ENCODE peak calls at places on chromosomes 1 and 21, in ten cellular contexts. One of them, this sample, is unnamed.

GRCh38 chr1:39394598-39394997 is 96.8 kb upstream of the BMP8A start:
- DNase-seq in mesenchymal stem cell: no peak
- DNase-seq in OCI-LY7: peak
- DNase-seq in mesendoderm: peak
- DNase-seq in IMR-90: no peak
- DNase-seq in thoracic aorta: no peak
- DNase-seq in dorsolateral prefrontal cortex: no peak
- DNase-seq in GM23338: no peak
- DNase-seq in mammary epithelial cell: peak
- DNase-seq in RWPE1: peak
- DNase-seq in this sample: peak

GRCh38 chr21:37082856-37083611 is 10.0 kb downstream of the TTC3 start:
- DNase-seq in thoracic aorta: no peak
- DNase-seq in mammary epithelial cell: no peak
- DNase-seq in dorsolateral prefrontal cortex: no peak
- DNase-seq in RWPE1: no peak
- DNase-seq in mesendoderm: no peak
- DNase-seq in GM23338: no peak
- DNase-seq in OCI-LY7: no peak
- DNase-seq in IMR-90: no peak
- DNase-seq in mesenchymal stem cell: no peak
- DNase-seq in this sample: no peak

GRCh38 chr1:115105836-115106235 is 16.5 kb upstream of the TSPAN2 start:
- DNase-seq in thoracic aorta: no peak
- DNase-seq in RWPE1: no peak
- DNase-seq in OCI-LY7: no peak
- DNase-seq in GM23338: no peak
- DNase-seq in mesendoderm: no peak
- DNase-seq in mammary epithelial cell: no peak
- DNase-seq in mesenchymal stem cell: no peak
- DNase-seq in IMR-90: no peak
- DNase-seq in dorsolateral prefrontal cortex: no peak
- DNase-seq in this sample: no peak

GRCh38 chr1:165647517-165647916 is 16.5 kb downstream of the MGST3 start:
- DNase-seq in thoracic aorta: no peak
- DNase-seq in RWPE1: no peak
- DNase-seq in mesendoderm: no peak
- DNase-seq in mammary epithelial cell: no peak
- DNase-seq in OCI-LY7: no peak
- DNase-seq in dorsolateral prefrontal cortex: no peak
- DNase-seq in IMR-90: no peak
- DNase-seq in GM23338: no peak
- DNase-seq in mesenchymal stem cell: no peak
- DNase-seq in this sample: no peak

GRCh38 chr1:29022615-29023014 is 101.1 kb downstream of the TMEM200B start:
- DNase-seq in dorsolateral prefrontal cortex: no peak
- DNase-seq in mesendoderm: no peak
- DNase-seq in thoracic aorta: no peak
- DNase-seq in GM23338: no peak
- DNase-seq in mesenchymal stem cell: no peak
- DNase-seq in IMR-90: no peak
- DNase-seq in mammary epithelial cell: no peak
- DNase-seq in OCI-LY7: no peak
- DNase-seq in RWPE1: no peak
- DNase-seq in this sample: no peak

GRCh38 chr1:29331731-29332130 is 95.4 kb downstream of the PTPRU start:
- DNase-seq in mesenchymal stem cell: no peak
- DNase-seq in IMR-90: no peak
- DNase-seq in thoracic aorta: no peak
- DNase-seq in mammary epithelial cell: no peak
- DNase-seq in mesendoderm: no peak
- DNase-seq in RWPE1: no peak
- DNase-seq in OCI-LY7: no peak
- DNase-seq in dorsolateral prefrontal cortex: no peak
- DNase-seq in GM23338: no peak
- DNase-seq in this sample: no peak

GRCh38 chr1:240768979-240769378 is 157.0 kb upstream of the GREM2 start:
- DNase-seq in OCI-LY7: no peak
- DNase-seq in dorsolateral prefrontal cortex: no peak
- DNase-seq in IMR-90: no peak
- DNase-seq in mesendoderm: peak
- DNase-seq in GM23338: peak
- DNase-seq in RWPE1: no peak
- DNase-seq in mesenchymal stem cell: no peak
- DNase-seq in mammary epithelial cell: no peak
- DNase-seq in thoracic aorta: no peak
- DNase-seq in this sample: no peak

GRCh38 chr21:44710756-44711326 is 531 bp downstream of the TSPEAR start:
- DNase-seq in RWPE1: no peak
- DNase-seq in thoracic aorta: no peak
- DNase-seq in mesendoderm: peak
- DNase-seq in mammary epithelial cell: peak
- DNase-seq in dorsolateral prefrontal cortex: no peak
- DNase-seq in GM23338: peak
- DNase-seq in OCI-LY7: no peak
- DNase-seq in IMR-90: no peak
- DNase-seq in mesenchymal stem cell: no peak
- DNase-seq in this sample: peak

GRCh38 chr1:229989591-229990248 is 77.3 kb upstream of the GALNT2 start:
- DNase-seq in IMR-90: no peak
- DNase-seq in OCI-LY7: no peak
- DNase-seq in mesendoderm: no peak
- DNase-seq in RWPE1: no peak
- DNase-seq in dorsolateral prefrontal cortex: no peak
- DNase-seq in GM23338: no peak
- DNase-seq in mammary epithelial cell: peak
- DNase-seq in mesenchymal stem cell: no peak
- DNase-seq in thoracic aorta: no peak
- DNase-seq in this sample: no peak

GRCh38 chr1:234781241-234782056 is 171.5 kb upstream of the IRF2BP2 start:
- DNase-seq in thoracic aorta: no peak
- DNase-seq in RWPE1: no peak
- DNase-seq in mesenchymal stem cell: peak
- DNase-seq in dorsolateral prefrontal cortex: no peak
- DNase-seq in mesendoderm: no peak
- DNase-seq in OCI-LY7: no peak
- DNase-seq in GM23338: peak
- DNase-seq in IMR-90: peak
- DNase-seq in mammary epithelial cell: no peak
- DNase-seq in this sample: no peak

GRCh38 chr21:17427157-17427556 is 85.7 kb upstream of the CXADR start:
- DNase-seq in mesenchymal stem cell: no peak
- DNase-seq in OCI-LY7: no peak
- DNase-seq in thoracic aorta: no peak
- DNase-seq in mesendoderm: no peak
- DNase-seq in RWPE1: no peak
- DNase-seq in GM23338: no peak
- DNase-seq in dorsolateral prefrontal cortex: no peak
- DNase-seq in mammary epithelial cell: no peak
- DNase-seq in IMR-90: no peak
- DNase-seq in this sample: no peak

GRCh38 chr1:244224487-244225430 is 173.7 kb downstream of the ZBTB18 start:
- DNase-seq in mesenchymal stem cell: no peak
- DNase-seq in dorsolateral prefrontal cortex: no peak
- DNase-seq in GM23338: no peak
- DNase-seq in RWPE1: no peak
- DNase-seq in mesendoderm: no peak
- DNase-seq in IMR-90: no peak
- DNase-seq in mammary epithelial cell: no peak
- DNase-seq in thoracic aorta: no peak
- DNase-seq in OCI-LY7: no peak
- DNase-seq in this sample: no peak

GRCh38 chr1:172646653-172647052 is 12.2 kb upstream of the FASLG start:
- DNase-seq in dorsolateral prefrontal cortex: no peak
- DNase-seq in OCI-LY7: no peak
- DNase-seq in thoracic aorta: no peak
- DNase-seq in mammary epithelial cell: no peak
- DNase-seq in IMR-90: no peak
- DNase-seq in mesendoderm: no peak
- DNase-seq in mesenchymal stem cell: no peak
- DNase-seq in RWPE1: no peak
- DNase-seq in GM23338: no peak
- DNase-seq in this sample: no peak

GRCh38 chr21:36388076-36388475 is 2.9 kb downstream of the CHAF1B start:
- DNase-seq in GM23338: peak
- DNase-seq in RWPE1: no peak
- DNase-seq in thoracic aorta: no peak
- DNase-seq in mesendoderm: peak
- DNase-seq in dorsolateral prefrontal cortex: no peak
- DNase-seq in mesenchymal stem cell: no peak
- DNase-seq in IMR-90: no peak
- DNase-seq in mammary epithelial cell: no peak
- DNase-seq in OCI-LY7: no peak
- DNase-seq in this sample: no peak

GRCh38 chr1:45014403-45015028 is 2.5 kb downstream of the UROD start:
- DNase-seq in OCI-LY7: peak
- DNase-seq in mesendoderm: peak
- DNase-seq in mammary epithelial cell: peak
- DNase-seq in thoracic aorta: peak
- DNase-seq in dorsolateral prefrontal cortex: peak
- DNase-seq in IMR-90: peak
- DNase-seq in mesenchymal stem cell: peak
- DNase-seq in RWPE1: peak
- DNase-seq in GM23338: peak
- DNase-seq in this sample: peak

GRCh38 chr1:1169429-1170214 is 4.1 kb upstream of the TTLL10 start:
- DNase-seq in mammary epithelial cell: no peak
- DNase-seq in dorsolateral prefrontal cortex: no peak
- DNase-seq in IMR-90: no peak
- DNase-seq in mesenchymal stem cell: no peak
- DNase-seq in GM23338: no peak
- DNase-seq in thoracic aorta: no peak
- DNase-seq in OCI-LY7: no peak
- DNase-seq in RWPE1: no peak
- DNase-seq in mesendoderm: no peak
- DNase-seq in this sample: no peak

GRCh38 chr1:202007279-202007678 is 3.1 kb upstream of the ELF3 start:
- DNase-seq in RWPE1: no peak
- DNase-seq in IMR-90: no peak
- DNase-seq in mammary epithelial cell: no peak
- DNase-seq in thoracic aorta: no peak
- DNase-seq in GM23338: no peak
- DNase-seq in mesendoderm: peak
- DNase-seq in OCI-LY7: no peak
- DNase-seq in dorsolateral prefrontal cortex: no peak
- DNase-seq in mesenchymal stem cell: no peak
- DNase-seq in this sample: no peak

GRCh38 chr1:202010042-202011015 is at the start of gene ELF3:
- DNase-seq in IMR-90: no peak
- DNase-seq in mammary epithelial cell: peak
- DNase-seq in RWPE1: peak
- DNase-seq in OCI-LY7: peak
- DNase-seq in GM23338: peak
- DNase-seq in mesendoderm: peak
- DNase-seq in mesenchymal stem cell: no peak
- DNase-seq in dorsolateral prefrontal cortex: no peak
- DNase-seq in thoracic aorta: no peak
- DNase-seq in this sample: peak

GRCh38 chr1:202007703-202008489 is 2.5 kb upstream of the ELF3 start:
- DNase-seq in OCI-LY7: no peak
- DNase-seq in mammary epithelial cell: peak
- DNase-seq in mesendoderm: peak
- DNase-seq in mesenchymal stem cell: peak
- DNase-seq in RWPE1: peak
- DNase-seq in IMR-90: no peak
- DNase-seq in GM23338: peak
- DNase-seq in dorsolateral prefrontal cortex: no peak
- DNase-seq in thoracic aorta: no peak
- DNase-seq in this sample: peak

GRCh38 chr1:202011994-202012393 is 1.6 kb downstream of the ELF3 start:
- DNase-seq in IMR-90: no peak
- DNase-seq in RWPE1: no peak
- DNase-seq in GM23338: no peak
- DNase-seq in thoracic aorta: no peak
- DNase-seq in OCI-LY7: no peak
- DNase-seq in dorsolateral prefrontal cortex: no peak
- DNase-seq in mesenchymal stem cell: no peak
- DNase-seq in mesendoderm: no peak
- DNase-seq in mammary epithelial cell: no peak
- DNase-seq in this sample: no peak

GRCh38 chr1:202009326-202010031 is 908 bp upstream of the ELF3 start:
- DNase-seq in dorsolateral prefrontal cortex: peak
- DNase-seq in mesenchymal stem cell: peak
- DNase-seq in RWPE1: peak
- DNase-seq in IMR-90: peak
- DNase-seq in mesendoderm: peak
- DNase-seq in GM23338: peak
- DNase-seq in mammary epithelial cell: peak
- DNase-seq in thoracic aorta: peak
- DNase-seq in OCI-LY7: peak
- DNase-seq in this sample: no peak
- H3K27ac ChIP-seq in dorsolateral prefrontal cortex: no peak
- H3K27ac ChIP-seq in mesenchymal stem cell: peak
- H3K27ac ChIP-seq in RWPE1: no peak
- H3K27ac ChIP-seq in IMR-90: no peak
- H3K27ac ChIP-seq in mesendoderm: peak
- H3K27ac ChIP-seq in GM23338: peak
- H3K27ac ChIP-seq in mammary epithelial cell: peak
- H3K27ac ChIP-seq in thoracic aorta: no peak
- H3K27ac ChIP-seq in OCI-LY7: no peak
- H3K27ac ChIP-seq in this sample: peak

GRCh38 chr1:183913556-183913955 is 108.6 kb downstream of the RGL1 start:
- DNase-seq in thoracic aorta: no peak
- DNase-seq in IMR-90: peak
- DNase-seq in mammary epithelial cell: no peak
- DNase-seq in dorsolateral prefrontal cortex: no peak
- DNase-seq in mesendoderm: no peak
- DNase-seq in RWPE1: no peak
- DNase-seq in OCI-LY7: no peak
- DNase-seq in GM23338: no peak
- DNase-seq in mesenchymal stem cell: no peak
- DNase-seq in this sample: no peak
- H3K27ac ChIP-seq in thoracic aorta: no peak
- H3K27ac ChIP-seq in IMR-90: no peak
- H3K27ac ChIP-seq in mammary epithelial cell: no peak
- H3K27ac ChIP-seq in dorsolateral prefrontal cortex: peak
- H3K27ac ChIP-seq in mesendoderm: no peak
- H3K27ac ChIP-seq in RWPE1: no peak
- H3K27ac ChIP-seq in OCI-LY7: no peak
- H3K27ac ChIP-seq in GM23338: no peak
- H3K27ac ChIP-seq in mesenchymal stem cell: no peak
- H3K27ac ChIP-seq in this sample: no peak

GRCh38 chr21:32241434-32241785 is 37.4 kb downstream of the MIS18A start:
- DNase-seq in mesenchymal stem cell: no peak
- DNase-seq in thoracic aorta: no peak
- DNase-seq in IMR-90: no peak
- DNase-seq in mesendoderm: no peak
- DNase-seq in OCI-LY7: no peak
- DNase-seq in mammary epithelial cell: no peak
- DNase-seq in RWPE1: no peak
- DNase-seq in dorsolateral prefrontal cortex: no peak
- DNase-seq in GM23338: no peak
- DNase-seq in this sample: no peak
- H3K27ac ChIP-seq in mesenchymal stem cell: no peak
- H3K27ac ChIP-seq in thoracic aorta: peak
- H3K27ac ChIP-seq in IMR-90: peak
- H3K27ac ChIP-seq in mesendoderm: no peak
- H3K27ac ChIP-seq in OCI-LY7: no peak
- H3K27ac ChIP-seq in mammary epithelial cell: no peak
- H3K27ac ChIP-seq in RWPE1: no peak
- H3K27ac ChIP-seq in dorsolateral prefrontal cortex: no peak
- H3K27ac ChIP-seq in GM23338: no peak
- H3K27ac ChIP-seq in this sample: no peak

GRCh38 chr1:179575497-179576314 is at the start of gene NPHS2:
- DNase-seq in mesenchymal stem cell: no peak
- DNase-seq in GM23338: peak
- DNase-seq in OCI-LY7: no peak
- DNase-seq in mesendoderm: no peak
- DNase-seq in IMR-90: no peak
- DNase-seq in mammary epithelial cell: no peak
- DNase-seq in thoracic aorta: no peak
- DNase-seq in dorsolateral prefrontal cortex: no peak
- DNase-seq in RWPE1: no peak
- DNase-seq in this sample: no peak

GRCh38 chr1:179576509-179576908 is 761 bp upstream of the NPHS2 start:
- DNase-seq in OCI-LY7: no peak
- DNase-seq in mammary epithelial cell: no peak
- DNase-seq in RWPE1: no peak
- DNase-seq in GM23338: no peak
- DNase-seq in mesendoderm: no peak
- DNase-seq in mesenchymal stem cell: no peak
- DNase-seq in IMR-90: no peak
- DNase-seq in dorsolateral prefrontal cortex: no peak
- DNase-seq in thoracic aorta: no peak
- DNase-seq in this sample: no peak
- H3K27ac ChIP-seq in OCI-LY7: no peak
- H3K27ac ChIP-seq in mammary epithelial cell: no peak
- H3K27ac ChIP-seq in RWPE1: no peak
- H3K27ac ChIP-seq in GM23338: no peak
- H3K27ac ChIP-seq in mesendoderm: no peak
- H3K27ac ChIP-seq in mesenchymal stem cell: no peak
- H3K27ac ChIP-seq in IMR-90: no peak
- H3K27ac ChIP-seq in dorsolateral prefrontal cortex: no peak
- H3K27ac ChIP-seq in thoracic aorta: no peak
- H3K27ac ChIP-seq in this sample: no peak

This sample was measured in epithelial cell of prostate.